ENCODE peak calls at places on chromosomes 2 and 18, in seven cellular contexts. U, A, K, R, M, S and E are unnamed samples.

GRCh38 chr18:77858331-77858730 is 608.7 kb downstream of the GALR1 start:
- DNase-seq in K (no peak), U (no peak), A (no peak), R (no peak), S (no peak), M (no peak), E (no peak)

GRCh38 chr18:38025433-38026038 is 459.9 kb upstream of the CELF4 start:
- DNase-seq in M (no peak), S (no peak), K (no peak), U (no peak), R (no peak), A (no peak), E (no peak)

GRCh38 chr18:37663446-37663845 is 97.8 kb upstream of the CELF4 start:
- DNase-seq in M (no peak), S (no peak), A (no peak), R (no peak), K (no peak), U (no peak), E (no peak)

GRCh38 chr2:174263989-174264388 is 15.7 kb upstream of the OLA1 start:
- DNase-seq in A (no peak), S (no peak), R (no peak), K (peak), U (no peak), M (no peak), E (no peak)

GRCh38 chr2:10140841-10141610 is 18.5 kb downstream of the RRM2 start:
- DNase-seq in S (no peak), U (no peak), K (no peak), R (no peak), M (peak), A (no peak), E (no peak)

GRCh38 chr2:239544846-239545465 is 144.1 kb upstream of the HDAC4 start:
- DNase-seq in S (no peak), A (peak), U (no peak), M (peak), R (no peak), K (no peak), E (no peak)

GRCh38 chr2:61471905-61472805 is 1.3 kb upstream of the USP34 start:
- DNase-seq in R (no peak), S (no peak), K (no peak), A (peak), U (no peak), M (no peak), E (peak)

GRCh38 chr2:39488450-39488849 is 51.4 kb upstream of the MAP4K3 start:
- DNase-seq in K (no peak), U (no peak), S (no peak), M (peak), A (no peak), R (peak), E (no peak)

GRCh38 chr2:240213476-240214391 is 73.3 kb upstream of the OTOS start:
- DNase-seq in S (no peak), U (no peak), M (peak), A (peak), R (no peak), K (no peak), E (peak)

GRCh38 chr2:54716375-54716774 is 7.1 kb upstream of the EML6 start:
- DNase-seq in K (no peak), U (no peak), A (no peak), M (no peak), R (no peak), S (no peak), E (no peak)

GRCh38 chr2:216108310-216108966 is 710 bp upstream of the XRCC5 start:
- DNase-seq in U (no peak), A (no peak), K (no peak), S (no peak), R (no peak), M (no peak), E (peak)

GRCh38 chr2:173754169-173754568 is 211.0 kb downstream of the SP3 start:
- DNase-seq in A (no peak), U (no peak), K (no peak), S (no peak), R (no peak), M (no peak), E (no peak)

GRCh38 chr18:75231053-75231406 is 20.4 kb downstream of the TSHZ1 start:
- DNase-seq in A (no peak), S (no peak), U (no peak), R (no peak), M (no peak), K (no peak), E (no peak)

GRCh38 chr18:63741769-63742168 is 33.4 kb upstream of the SERPINB7 start:
- DNase-seq in S (no peak), K (no peak), A (no peak), M (no peak), R (no peak), U (no peak), E (no peak)

GRCh38 chr18:48777737-48778111 is 173.0 kb downstream of the SMAD7 start:
- DNase-seq in R (no peak), S (no peak), A (no peak), K (no peak), U (no peak), M (no peak), E (peak)

GRCh38 chr2:171564463-171564862 is 42.2 kb downstream of the CYBRD1 start:
- DNase-seq in A (no peak), K (no peak), S (no peak), M (no peak), U (no peak), R (no peak), E (peak)

GRCh38 chr2:221097568-221097915 is 474.6 kb downstream of the EPHA4 start:
- DNase-seq in U (no peak), R (no peak), K (no peak), S (no peak), A (no peak), M (no peak), E (no peak)

GRCh38 chr2:18413794-18414396 is 146.6 kb downstream of the RDH14 start:
- DNase-seq in K (peak), S (no peak), U (no peak), M (peak), A (no peak), R (no peak), E (no peak)

GRCh38 chr2:223674998-223675609 is 72.9 kb upstream of the SCG2 start:
- DNase-seq in R (no peak), M (no peak), U (no peak), S (no peak), A (no peak), K (peak), E (peak)

GRCh38 chr2:237704476-237705224 is 77.3 kb downstream of the LRRFIP1 start:
- DNase-seq in R (no peak), U (no peak), S (no peak), A (no peak), K (no peak), M (no peak), E (no peak)

GRCh38 chr2:128781166-128781887 is 462.7 kb upstream of the HS6ST1 start:
- DNase-seq in M (peak), R (no peak), A (peak), U (no peak), S (no peak), K (no peak), E (no peak)

GRCh38 chr18:10488022-10488421 is 33.6 kb downstream of the APCDD1 start:
- DNase-seq in S (no peak), M (peak), A (no peak), K (no peak), U (no peak), R (peak), E (no peak)

GRCh38 chr2:24402242-24403092 is 42.1 kb upstream of the ITSN2 start:
- DNase-seq in U (no peak), A (no peak), K (no peak), R (no peak), M (no peak), S (no peak), E (peak)

GRCh38 chr2:48233005-48233404 is 296.9 kb upstream of the STON1 start:
- DNase-seq in U (no peak), A (no peak), K (no peak), M (no peak), R (no peak), S (no peak), E (no peak)

GRCh38 chr2:21469564-21469963 is 345.8 kb downstream of the TDRD15 start:
- DNase-seq in K (no peak), U (no peak), S (no peak), A (no peak), R (no peak), M (no peak), E (no peak)

GRCh38 chr2:168929031-168929430 is 27.9 kb downstream of the G6PC2 start:
- DNase-seq in M (no peak), U (no peak), R (no peak), K (no peak), A (no peak), S (no peak), E (no peak)

GRCh38 chr2:178761759-178762371 is 45.4 kb downstream of the TTN start:
- DNase-seq in R (no peak), S (no peak), K (peak), U (no peak), A (no peak), M (no peak), E (peak)

GRCh38 chr18:13217466-13217961 is 1.0 kb upstream of the LDLRAD4 start:
- DNase-seq in U (no peak), S (peak), A (no peak), M (peak), K (no peak), R (peak), E (peak)

DNA sequence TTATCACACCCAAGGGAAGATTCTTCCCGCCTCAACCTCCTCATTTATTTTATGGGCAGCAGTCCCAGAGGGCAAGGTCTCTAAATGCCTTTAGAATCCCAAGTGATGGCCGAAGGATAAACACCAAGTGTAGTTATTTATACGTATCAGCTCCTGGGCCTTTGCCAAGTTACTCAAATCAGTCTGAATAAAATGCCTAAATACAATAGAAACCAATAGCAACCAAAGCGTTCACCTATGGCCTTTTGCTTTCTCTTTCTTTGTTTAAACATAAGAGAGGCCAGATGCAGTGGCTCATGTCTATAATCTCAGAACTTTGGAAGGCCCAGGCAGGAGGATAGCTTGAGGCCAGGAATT is 31.9 kb downstream of the FAM178B start:
- DNase-seq in K (no peak), S (no peak), U (no peak), A (no peak), M (no peak), R (no peak), E (no peak)
- TF ChIP-seq EP300 in K (no peak), S (no peak), U (no peak), A (no peak), M (no peak), R (no peak), E (no peak)

GRCh38 chr2:12257476-12257875 is 459.3 kb upstream of the TRIB2 start:
- DNase-seq in K (no peak), U (no peak), A (no peak), M (no peak), R (no peak), S (no peak), E (no peak)

GRCh38 chr2:12253167-12253778 is 463.5 kb upstream of the TRIB2 start:
- DNase-seq in R (no peak), S (no peak), U (no peak), M (no peak), A (no peak), K (no peak), E (no peak)

GRCh38 chr2:12251121-12251520 is 465.6 kb upstream of the TRIB2 start:
- DNase-seq in U (no peak), S (no peak), R (no peak), M (no peak), A (no peak), K (no peak), E (no peak)

GRCh38 chr2:12251749-12252148 is 465.0 kb upstream of the TRIB2 start:
- DNase-seq in R (no peak), U (no peak), A (no peak), M (no peak), K (no peak), S (no peak), E (no peak)

GRCh38 chr2:12254280-12254860 is 462.4 kb upstream of the TRIB2 start:
- DNase-seq in K (no peak), U (no peak), M (no peak), R (no peak), S (no peak), A (no peak), E (no peak)
- H3K4me3 ChIP-seq in K (no peak), U (no peak), M (no peak), R (no peak), S (no peak), A (no peak), E (no peak)

GRCh38 chr2:218569661-218570500 is 1.2 kb downstream of the CNOT9 start:
- DNase-seq in M (no peak), S (peak), U (no peak), K (no peak), R (no peak), A (no peak), E (peak)
- TF ChIP-seq EP300 in M (no peak), S (no peak), U (no peak), K (no peak), R (no peak), A (no peak), E (no peak)

GRCh38 chr2:2333076-2333475 is 2.0 kb upstream of the MYT1L start:
- DNase-seq in U (no peak), K (no peak), R (no peak), M (no peak), S (no peak), A (no peak), E (peak)

GRCh38 chr2:2331905-2332280 is 818 bp upstream of the MYT1L start:
- DNase-seq in A (no peak), K (no peak), M (no peak), R (no peak), S (no peak), U (no peak), E (peak)

GRCh38 chr2:2328847-2329246 is 2.2 kb downstream of the MYT1L start:
- DNase-seq in A (no peak), M (no peak), K (no peak), U (no peak), S (no peak), R (no peak), E (no peak)

GRCh38 chr2:2326653-2327052 is 4.4 kb downstream of the MYT1L start:
- DNase-seq in K (no peak), A (no peak), S (no peak), R (no peak), U (no peak), M (no peak), E (no peak)

GRCh38 chr2:2332381-2332780 is 1.3 kb upstream of the MYT1L start:
- DNase-seq in K (no peak), S (no peak), M (no peak), U (no peak), A (no peak), R (no peak), E (no peak)
- H3K4me3 ChIP-seq in K (no peak), S (no peak), M (no peak), U (no peak), A (no peak), R (no peak), E (peak)

GRCh38 chr2:84959494-84960156 is 11.3 kb upstream of the KCMF1 start:
- DNase-seq in S (no peak), A (no peak), K (no peak), R (no peak), U (no peak), M (no peak), E (no peak)
- TF ChIP-seq EP300 in S (no peak), A (no peak), K (peak), R (no peak), U (no peak), M (no peak), E (no peak)

GRCh38 chr18:497688-498087 is 2.8 kb downstream of the COLEC12 start:
- DNase-seq in K (no peak), S (no peak), A (no peak), U (no peak), R (no peak), M (no peak), E (no peak)

GRCh38 chr18:500230-500555 is 308 bp downstream of the COLEC12 start:
- DNase-seq in R (no peak), M (peak), A (no peak), S (no peak), K (no peak), U (no peak), E (peak)

GRCh38 chr18:500556-501405 is at the start of gene COLEC12:
- DNase-seq in U (no peak), R (no peak), M (peak), A (no peak), K (no peak), S (no peak), E (peak)

GRCh38 chr18:499351-500229 is 911 bp downstream of the COLEC12 start:
- DNase-seq in K (no peak), M (peak), S (peak), A (no peak), U (no peak), R (no peak), E (peak)

DNA sequence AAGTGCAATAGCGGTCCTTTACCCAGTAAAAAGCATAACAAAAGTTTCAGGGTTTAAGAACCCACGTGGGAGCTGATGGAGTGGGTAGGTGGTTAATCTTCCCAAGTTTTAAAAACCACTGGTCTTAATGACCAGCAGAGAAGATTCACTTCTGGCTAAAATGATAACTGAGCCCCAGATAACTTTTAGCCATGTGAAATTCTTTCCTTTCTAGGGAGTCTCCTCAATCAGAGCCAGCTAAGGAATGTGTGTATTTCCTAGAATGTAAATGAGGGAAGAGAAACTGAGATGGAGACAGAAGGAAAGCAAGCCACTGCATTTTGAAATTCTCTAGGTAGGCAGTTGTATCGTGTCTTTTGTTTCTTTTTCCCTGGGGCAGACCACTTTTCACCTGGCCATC is 1.6 kb downstream of the COLEC12 start:
- DNase-seq in A (no peak), K (no peak), U (no peak), S (no peak), M (no peak), R (no peak), E (no peak)
- H3K4me3 ChIP-seq in A (peak), K (peak), U (peak), S (peak), M (peak), R (peak), E (peak)

DNA sequence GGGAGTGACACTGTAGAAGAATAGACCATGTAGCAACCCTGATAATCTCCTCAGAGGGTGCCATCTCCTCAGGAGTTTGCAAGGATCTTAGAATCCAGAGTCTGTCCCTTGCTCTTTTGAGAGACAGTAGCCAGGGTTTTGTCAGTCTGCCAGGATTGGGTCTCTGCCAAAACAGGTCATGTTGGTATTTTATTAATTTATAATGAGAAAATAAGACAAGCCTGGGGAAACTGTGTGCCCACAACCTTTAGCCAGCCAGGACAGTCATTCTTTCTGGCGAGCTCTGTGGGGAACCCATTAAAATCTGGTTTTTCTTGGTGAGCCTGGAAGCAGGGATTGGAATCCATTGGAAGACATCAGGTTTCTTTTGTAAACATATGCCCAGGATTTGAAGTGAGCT is 78.6 kb downstream of the PTPRM start:
- DNase-seq in A (no peak), U (no peak), S (peak), R (no peak), K (no peak), M (no peak), E (no peak)
- TF ChIP-seq EP300 in A (no peak), U (no peak), S (no peak), R (no peak), K (no peak), M (no peak), E (no peak)